ENCODE peak calls at places on chromosomes 12 and 14, in seven cellular contexts. K is mucosa of descending colon, V is cardiac muscle cell, C is IMR-90, L is Panc1, O is breast epithelium, Q is kidney. P is an unnamed sample.
A peak's percentile ranks its signal among the peaks of the same experiment; 100 is the strongest.

GRCh38 chr14:34935552-34935951 is 47.2 kb upstream of the SRP54 start:
- DNase-seq in V (no peak), L (no peak), O (no peak), C (no peak), K (no peak), Q (no peak), P (no peak)

GRCh38 chr14:77584809-77585208 is 31.6 kb downstream of the SPTLC2 start:
- DNase-seq in V (no peak), C (no peak), K (no peak), L (no peak), Q (no peak), O (no peak), P (no peak)

GRCh38 chr12:118979763-118980406 is 1.5 kb upstream of the SRRM4 start:
- DNase-seq in C (peak; percentile 24), Q (peak; percentile 49), O (no peak), V (peak; percentile 88), K (no peak), L (peak; percentile 20), P (peak; percentile 82)

GRCh38 chr14:22544881-22545420 is 44.1 kb downstream of the DAD1 start:
- DNase-seq in C (no peak), V (no peak), L (no peak), Q (no peak), K (no peak), O (no peak), P (no peak)

GRCh38 chr14:59751578-59751977 is 119.0 kb downstream of the RTN1 start:
- DNase-seq in C (no peak), Q (no peak), O (no peak), L (no peak), K (no peak), V (no peak), P (no peak)

GRCh38 chr14:49982522-49982951 is 89.7 kb downstream of the ARF6 start:
- DNase-seq in C (peak; percentile 96), O (no peak), K (no peak), V (no peak), L (no peak), Q (no peak), P (no peak)

GRCh38 chr14:94481468-94482131 is 5.6 kb upstream of the SERPINA9 start:
- DNase-seq in V (no peak), O (no peak), K (no peak), Q (no peak), L (no peak), C (peak; percentile 55), P (no peak)

GRCh38 chr14:94377866-94378470 is 10.4 kb downstream of the SERPINA1 start:
- DNase-seq in O (no peak), C (no peak), L (no peak), V (no peak), Q (no peak), K (no peak), P (no peak)

GRCh38 chr12:77943466-77943865 is 112.8 kb downstream of the NAV3 start:
- DNase-seq in O (no peak), V (no peak), L (peak; percentile 59), C (peak; percentile 87), K (no peak), Q (no peak), P (no peak)

GRCh38 chr12:94255428-94255827 is 107.1 kb downstream of the PLXNC1 start:
- DNase-seq in L (no peak), K (no peak), Q (no peak), C (no peak), V (no peak), O (no peak), P (no peak)

GRCh38 chr12:73067616-73068015 is 795.4 kb downstream of the TRHDE start:
- DNase-seq in K (no peak), L (no peak), O (no peak), C (no peak), Q (peak; percentile 57), V (no peak), P (no peak)

GRCh38 chr12:57166971-57167371 is 19.6 kb upstream of the LRP1-AS start:
- DNase-seq in L (peak; percentile 28), C (peak; percentile 90), V (no peak), Q (no peak), O (no peak), K (no peak), P (no peak)

GRCh38 chr14:77128414-77128891 is 13.1 kb downstream of the ZDHHC22 start:
- DNase-seq in C (no peak), K (no peak), V (no peak), O (no peak), L (no peak), Q (no peak), P (no peak)

GRCh38 chr12:122842505-122843405 is 7.5 kb downstream of the HIP1R start:
- DNase-seq in V (no peak), Q (peak; percentile 73), C (no peak), O (no peak), K (no peak), L (no peak), P (no peak)

GRCh38 chr12:98741615-98742265 is 96.7 kb downstream of the APAF1 start:
- DNase-seq in L (no peak), C (peak; percentile 19), O (no peak), K (no peak), V (no peak), Q (no peak), P (no peak)

GRCh38 chr12:62519043-62519442 is 52.4 kb downstream of the MON2 start:
- DNase-seq in Q (peak; percentile 92), V (no peak), K (no peak), L (no peak), C (no peak), O (no peak), P (peak; percentile 30)

GRCh38 chr12:94074970-94075695 is 73.2 kb upstream of the PLXNC1 start:
- DNase-seq in C (peak; percentile 89), V (peak; percentile 64), Q (peak; percentile 81), O (peak; percentile 54), K (no peak), L (no peak), P (peak; percentile 40)

DNA sequence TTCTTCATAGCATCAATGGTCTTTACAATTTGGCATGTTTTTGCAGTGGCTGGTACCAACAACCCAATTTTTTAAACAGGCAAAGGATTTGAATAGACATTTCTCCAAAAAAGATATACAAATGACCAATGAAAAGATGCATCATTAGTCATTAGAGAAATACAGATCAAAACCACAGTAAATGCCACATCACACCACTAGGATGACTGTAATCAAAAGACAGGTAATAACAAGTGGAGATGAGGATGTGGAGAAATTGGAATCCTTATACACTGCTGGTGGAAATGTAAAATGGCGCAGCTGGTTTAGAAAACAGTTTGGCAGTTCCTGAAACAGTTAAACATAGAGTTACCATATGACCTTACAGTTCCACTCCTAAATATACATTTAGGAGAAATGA is 55.4 kb downstream of the TGFB3 start:
- DNase-seq in C (no peak), L (no peak), O (no peak), Q (no peak), K (no peak), V (no peak), P (no peak)
- TF ChIP-seq CTCF in C (no peak), L (no peak), O (no peak), Q (no peak), K (no peak), V (no peak), P (no peak)

GRCh38 chr12:15474766-15475165 is 152.5 kb downstream of the PTPRO start:
- DNase-seq in O (no peak), V (no peak), K (no peak), Q (no peak), L (no peak), C (no peak), P (peak; percentile 20)

GRCh38 chr12:15472036-15472435 is 149.7 kb downstream of the PTPRO start:
- DNase-seq in V (no peak), C (no peak), Q (no peak), L (no peak), K (no peak), O (no peak), P (no peak)

DNA sequence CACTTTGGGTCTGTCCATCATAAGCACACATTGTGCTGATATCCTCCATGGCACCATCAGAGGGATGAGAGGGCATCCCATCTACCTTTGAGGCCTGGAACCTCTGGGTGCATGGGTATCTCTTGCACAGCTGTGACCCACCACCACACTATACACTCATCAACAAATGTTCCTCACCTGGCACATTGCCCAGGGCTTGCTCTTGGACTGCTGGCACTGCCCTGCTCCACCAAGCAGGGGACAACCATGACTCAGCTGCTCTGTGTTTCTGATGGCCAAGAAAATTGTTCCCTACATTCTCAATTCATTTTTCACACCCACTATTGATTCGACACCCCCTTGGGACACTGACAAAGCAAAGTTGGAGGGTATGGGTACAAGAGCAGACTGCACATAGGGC is 155.5 kb downstream of the PTPRO start:
- DNase-seq in C (no peak), O (no peak), K (no peak), V (no peak), Q (no peak), L (no peak), P (peak; percentile 50)
- H3K4me3 ChIP-seq in C (no peak overlapping the region), O (no peak overlapping the region), K (no peak overlapping the region), V (no peak overlapping the region), Q (no peak overlapping the region), L (no peak overlapping the region), P (no peak overlapping the region)

GRCh38 chr12:107369006-107369405 is 275.7 kb upstream of the CRY1 start:
- DNase-seq in Q (no peak), L (no peak), V (no peak), O (no peak), C (no peak), K (no peak), P (no peak)
- H3K4me1 ChIP-seq in Q (no peaks in the 10 kb centered on the region), L (no peaks in the 10 kb centered on the region), V (no peaks in the 10 kb centered on the region), O (no peaks in the 10 kb centered on the region), C (no peaks in the 10 kb centered on the region), K (no peaks in the 10 kb centered on the region), P (no peaks in the 10 kb centered on the region)

GRCh38 chr12:3152013-3152412 is 74.8 kb downstream of the TSPAN9 start:
- DNase-seq in O (no peak), C (no peak), K (no peak), Q (peak; percentile 83), L (no peak), V (no peak), P (no peak)
- TF ChIP-seq CTCF in O (no peak), C (no peak), K (no peak), Q (no peak), L (no peak), V (no peak), P (no peak)

DNA sequence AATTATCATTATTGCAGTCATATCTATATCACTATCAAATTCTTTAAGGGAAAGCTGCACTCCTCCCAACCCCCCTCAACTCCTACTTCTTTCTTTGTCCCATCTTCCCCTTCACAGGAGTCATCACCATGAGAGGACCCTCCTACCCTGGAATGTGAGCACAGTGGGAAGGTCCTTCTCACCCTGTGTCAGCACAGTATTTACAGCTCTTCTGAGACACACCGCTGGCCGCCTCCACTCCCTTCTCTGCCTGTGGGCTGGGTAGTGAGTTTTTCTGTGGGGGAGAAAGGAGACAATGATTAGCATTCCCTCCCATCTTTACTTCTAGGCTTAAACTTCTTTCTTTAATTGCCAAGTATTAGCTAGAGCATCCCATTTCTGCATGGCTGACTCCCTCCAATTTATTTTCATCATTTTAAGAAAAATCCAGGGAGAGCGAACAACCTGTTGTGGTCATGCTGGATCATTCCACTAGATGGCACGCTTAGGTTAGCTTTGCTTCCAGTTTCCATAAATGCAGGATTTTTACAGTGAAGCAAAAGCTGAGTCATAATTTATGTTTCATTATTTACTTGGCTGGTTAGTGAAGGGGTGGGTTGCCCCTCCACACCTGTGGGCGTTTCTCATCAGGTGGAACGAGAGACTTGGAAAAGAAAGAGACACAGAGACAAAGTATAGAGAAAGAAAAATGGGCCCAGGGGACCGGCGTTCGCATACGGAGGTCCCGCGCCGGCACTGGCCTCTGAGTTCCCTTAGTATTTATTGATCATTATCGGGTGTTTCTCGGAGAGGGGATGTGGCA is 188.5 kb downstream of the ALX1 start:
- DNase-seq in L (peak; percentile 22), K (no peak), C (peak; percentile 68), Q (peak; percentile 59), O (peak; percentile 20), V (peak; percentile 62), P (peak; percentile 37)
- H3K4me3 ChIP-seq in L (no peak overlapping the region), K (no peak overlapping the region), C (peak overlapping the region; percentile 39), Q (peak overlapping the region; percentile 60), O (peak overlapping the region; percentile 35), V (peak overlapping the region; percentile 32), P (peak overlapping the region; percentile 53)

GRCh38 chr14:106174206-106174605 is 647.8 kb downstream of the TMEM121 start:
- DNase-seq in O (no peak), K (no peak), V (no peak), Q (no peak), C (no peak), L (no peak), P (no peak)
- H3K4me1 ChIP-seq in O (no peaks in the 10 kb centered on the region), K (no peaks in the 10 kb centered on the region), V (no peaks in the 10 kb centered on the region), Q (no peaks in the 10 kb centered on the region), C (no peaks in the 10 kb centered on the region), L (no peaks in the 10 kb centered on the region), P (no peaks in the 10 kb centered on the region)

P was measured in BE2C.